ENCODE peak calls at places on chromosomes 4 and X, in ten cellular contexts. One of them, this sample, is unnamed.

GRCh38 chr4:40986375-40986774 is 228.0 kb downstream of the APBB2 start:
- DNase-seq in neuronal stem cell: no peak
- DNase-seq in Right ventricle myocardium inferior: no peak
- DNase-seq in NCI-H1092: no peak
- DNase-seq in BJ: no peak
- DNase-seq in choroid plexus epithelial cell: no peak
- DNase-seq in thoracic aorta: no peak
- DNase-seq in kidney: no peak
- DNase-seq in HS-5: no peak
- DNase-seq in smooth muscle cell of the brain vasculature: no peak
- DNase-seq in this sample: no peak

GRCh38 chrX:103250977-103251376 is 4.0 kb downstream of the TCEAL8 start:
- DNase-seq in neuronal stem cell: no peak
- DNase-seq in BJ: no peak
- DNase-seq in smooth muscle cell of the brain vasculature: no peak
- DNase-seq in choroid plexus epithelial cell: no peak
- DNase-seq in kidney: no peak
- DNase-seq in HS-5: no peak
- DNase-seq in Right ventricle myocardium inferior: no peak
- DNase-seq in thoracic aorta: no peak
- DNase-seq in NCI-H1092: no peak
- DNase-seq in this sample: no peak

GRCh38 chrX:19513383-19513782 is 1.9 kb downstream of the MAP3K15 start:
- DNase-seq in Right ventricle myocardium inferior: no peak
- DNase-seq in BJ: no peak
- DNase-seq in neuronal stem cell: no peak
- DNase-seq in smooth muscle cell of the brain vasculature: no peak
- DNase-seq in NCI-H1092: peak; percentile 26
- DNase-seq in choroid plexus epithelial cell: peak; percentile 5
- DNase-seq in HS-5: no peak
- DNase-seq in kidney: no peak
- DNase-seq in thoracic aorta: no peak
- DNase-seq in this sample: no peak

GRCh38 chr4:9999956-10000551 is 21.2 kb downstream of the SLC2A9 start:
- DNase-seq in smooth muscle cell of the brain vasculature: no peak
- DNase-seq in BJ: no peak
- DNase-seq in choroid plexus epithelial cell: peak; percentile 51
- DNase-seq in Right ventricle myocardium inferior: no peak
- DNase-seq in kidney: no peak
- DNase-seq in thoracic aorta: no peak
- DNase-seq in NCI-H1092: no peak
- DNase-seq in HS-5: peak; percentile 42
- DNase-seq in neuronal stem cell: no peak
- DNase-seq in this sample: no peak

GRCh38 chr4:86640469-86640868 is 46.4 kb downstream of the PTPN13 start:
- DNase-seq in choroid plexus epithelial cell: no peak
- DNase-seq in thoracic aorta: no peak
- DNase-seq in BJ: peak; percentile 12
- DNase-seq in neuronal stem cell: no peak
- DNase-seq in smooth muscle cell of the brain vasculature: no peak
- DNase-seq in NCI-H1092: no peak
- DNase-seq in Right ventricle myocardium inferior: no peak
- DNase-seq in HS-5: no peak
- DNase-seq in kidney: no peak
- DNase-seq in this sample: no peak

GRCh38 chrX:72245461-72246089 is 6.7 kb upstream of the ERCC6L start:
- DNase-seq in thoracic aorta: no peak
- DNase-seq in neuronal stem cell: no peak
- DNase-seq in choroid plexus epithelial cell: peak; percentile 69
- DNase-seq in HS-5: no peak
- DNase-seq in NCI-H1092: peak; percentile 12
- DNase-seq in kidney: no peak
- DNase-seq in smooth muscle cell of the brain vasculature: no peak
- DNase-seq in BJ: no peak
- DNase-seq in Right ventricle myocardium inferior: no peak
- DNase-seq in this sample: peak; percentile 25

GRCh38 chrX:27728291-27728690 is 79.5 kb upstream of the MAGEB10 start:
- DNase-seq in thoracic aorta: no peak
- DNase-seq in Right ventricle myocardium inferior: no peak
- DNase-seq in BJ: no peak
- DNase-seq in HS-5: peak; percentile 11
- DNase-seq in neuronal stem cell: no peak
- DNase-seq in NCI-H1092: no peak
- DNase-seq in smooth muscle cell of the brain vasculature: no peak
- DNase-seq in kidney: no peak
- DNase-seq in choroid plexus epithelial cell: peak; percentile 2
- DNase-seq in this sample: no peak

GRCh38 chr4:108317377-108317776 is 148.6 kb upstream of the LEF1 start:
- DNase-seq in kidney: no peak
- DNase-seq in Right ventricle myocardium inferior: no peak
- DNase-seq in neuronal stem cell: no peak
- DNase-seq in HS-5: no peak
- DNase-seq in thoracic aorta: no peak
- DNase-seq in choroid plexus epithelial cell: no peak
- DNase-seq in BJ: no peak
- DNase-seq in NCI-H1092: no peak
- DNase-seq in smooth muscle cell of the brain vasculature: no peak
- DNase-seq in this sample: no peak

GRCh38 chr4:77465271-77465670 is 140.3 kb upstream of the CXCL13 start:
- DNase-seq in BJ: no peak
- DNase-seq in Right ventricle myocardium inferior: no peak
- DNase-seq in thoracic aorta: no peak
- DNase-seq in smooth muscle cell of the brain vasculature: no peak
- DNase-seq in neuronal stem cell: no peak
- DNase-seq in NCI-H1092: no peak
- DNase-seq in kidney: no peak
- DNase-seq in choroid plexus epithelial cell: peak; percentile 40
- DNase-seq in HS-5: no peak
- DNase-seq in this sample: no peak

GRCh38 chrX:74421181-74422028 is at the start of gene SLC16A2:
- DNase-seq in HS-5: no peak
- DNase-seq in thoracic aorta: peak; percentile 29
- DNase-seq in smooth muscle cell of the brain vasculature: no peak
- DNase-seq in NCI-H1092: peak; percentile 29
- DNase-seq in kidney: peak; percentile 92
- DNase-seq in neuronal stem cell: peak; percentile 62
- DNase-seq in BJ: peak; percentile 35
- DNase-seq in Right ventricle myocardium inferior: peak; percentile 80
- DNase-seq in choroid plexus epithelial cell: peak; percentile 71
- DNase-seq in this sample: peak; percentile 51

GRCh38 chr4:55311792-55312490 is 34.1 kb upstream of the SRD5A3 start:
- DNase-seq in BJ: no peak
- DNase-seq in choroid plexus epithelial cell: peak; percentile 22
- DNase-seq in NCI-H1092: no peak
- DNase-seq in smooth muscle cell of the brain vasculature: no peak
- DNase-seq in Right ventricle myocardium inferior: no peak
- DNase-seq in kidney: no peak
- DNase-seq in HS-5: no peak
- DNase-seq in neuronal stem cell: no peak
- DNase-seq in thoracic aorta: no peak
- DNase-seq in this sample: no peak

GRCh38 chr4:15234585-15235126 is 193.2 kb upstream of the C1QTNF7 start:
- DNase-seq in HS-5: peak; percentile 93
- DNase-seq in Right ventricle myocardium inferior: no peak
- DNase-seq in thoracic aorta: no peak
- DNase-seq in NCI-H1092: no peak
- DNase-seq in neuronal stem cell: no peak
- DNase-seq in BJ: peak; percentile 93
- DNase-seq in smooth muscle cell of the brain vasculature: no peak
- DNase-seq in choroid plexus epithelial cell: peak; percentile 92
- DNase-seq in kidney: no peak
- DNase-seq in this sample: peak; percentile 97

GRCh38 chr4:72665376-72665978 is 96.5 kb upstream of the ADAMTS3 start:
- DNase-seq in smooth muscle cell of the brain vasculature: no peak
- DNase-seq in neuronal stem cell: no peak
- DNase-seq in NCI-H1092: no peak
- DNase-seq in choroid plexus epithelial cell: no peak
- DNase-seq in Right ventricle myocardium inferior: no peak
- DNase-seq in HS-5: no peak
- DNase-seq in kidney: no peak
- DNase-seq in BJ: no peak
- DNase-seq in thoracic aorta: no peak
- DNase-seq in this sample: no peak

GRCh38 chr4:133152330-133152791 is 3.3 kb downstream of the PCDH10 start:
- DNase-seq in smooth muscle cell of the brain vasculature: no peak
- DNase-seq in Right ventricle myocardium inferior: no peak
- DNase-seq in neuronal stem cell: no peak
- DNase-seq in thoracic aorta: no peak
- DNase-seq in kidney: peak; percentile 57
- DNase-seq in HS-5: no peak
- DNase-seq in choroid plexus epithelial cell: peak; percentile 27
- DNase-seq in BJ: no peak
- DNase-seq in NCI-H1092: no peak
- DNase-seq in this sample: no peak

GRCh38 chr4:8910822-8911310 is 39.2 kb upstream of the HMX1 start:
- DNase-seq in Right ventricle myocardium inferior: peak; percentile 37
- DNase-seq in choroid plexus epithelial cell: no peak
- DNase-seq in BJ: no peak
- DNase-seq in kidney: no peak
- DNase-seq in thoracic aorta: no peak
- DNase-seq in NCI-H1092: no peak
- DNase-seq in HS-5: no peak
- DNase-seq in neuronal stem cell: no peak
- DNase-seq in smooth muscle cell of the brain vasculature: no peak
- DNase-seq in this sample: no peak

GRCh38 chr4:73668806-73669205 is 48.6 kb upstream of the RASSF6 start:
- DNase-seq in neuronal stem cell: no peak
- DNase-seq in choroid plexus epithelial cell: no peak
- DNase-seq in HS-5: no peak
- DNase-seq in Right ventricle myocardium inferior: no peak
- DNase-seq in BJ: no peak
- DNase-seq in NCI-H1092: peak; percentile 41
- DNase-seq in thoracic aorta: no peak
- DNase-seq in kidney: no peak
- DNase-seq in smooth muscle cell of the brain vasculature: no peak
- DNase-seq in this sample: no peak

GRCh38 chr4:26330186-26330787 is 9.5 kb downstream of the RBPJ start:
- DNase-seq in neuronal stem cell: no peak
- DNase-seq in Right ventricle myocardium inferior: no peak
- DNase-seq in BJ: no peak
- DNase-seq in kidney: no peak
- DNase-seq in choroid plexus epithelial cell: peak; percentile 81
- DNase-seq in NCI-H1092: peak; percentile 51
- DNase-seq in thoracic aorta: no peak
- DNase-seq in HS-5: no peak
- DNase-seq in smooth muscle cell of the brain vasculature: no peak
- DNase-seq in this sample: no peak

GRCh38 chr4:56296449-56296990 is 90.8 kb downstream of the AASDH start:
- DNase-seq in BJ: no peak
- DNase-seq in NCI-H1092: no peak
- DNase-seq in thoracic aorta: no peak
- DNase-seq in HS-5: no peak
- DNase-seq in smooth muscle cell of the brain vasculature: no peak
- DNase-seq in Right ventricle myocardium inferior: no peak
- DNase-seq in choroid plexus epithelial cell: no peak
- DNase-seq in kidney: no peak
- DNase-seq in neuronal stem cell: no peak
- DNase-seq in this sample: no peak

GRCh38 chr4:145351162-145351561 is 130.5 kb upstream of the SMAD1 start:
- DNase-seq in NCI-H1092: no peak
- DNase-seq in Right ventricle myocardium inferior: no peak
- DNase-seq in neuronal stem cell: no peak
- DNase-seq in thoracic aorta: no peak
- DNase-seq in BJ: no peak
- DNase-seq in kidney: no peak
- DNase-seq in choroid plexus epithelial cell: no peak
- DNase-seq in HS-5: no peak
- DNase-seq in smooth muscle cell of the brain vasculature: no peak
- DNase-seq in this sample: no peak

GRCh38 chr4:150248181-150248580 is 169.9 kb downstream of the DCLK2 start:
- DNase-seq in Right ventricle myocardium inferior: no peak
- DNase-seq in smooth muscle cell of the brain vasculature: no peak
- DNase-seq in choroid plexus epithelial cell: peak; percentile 44
- DNase-seq in neuronal stem cell: no peak
- DNase-seq in NCI-H1092: no peak
- DNase-seq in BJ: no peak
- DNase-seq in HS-5: no peak
- DNase-seq in kidney: no peak
- DNase-seq in thoracic aorta: no peak
- DNase-seq in this sample: no peak

GRCh38 chrX:56783450-56783831 is 54.4 kb downstream of the NBDY start:
- DNase-seq in neuronal stem cell: no peak
- DNase-seq in BJ: no peak
- DNase-seq in NCI-H1092: no peak
- DNase-seq in HS-5: no peak
- DNase-seq in smooth muscle cell of the brain vasculature: no peak
- DNase-seq in kidney: peak; percentile 89
- DNase-seq in Right ventricle myocardium inferior: no peak
- DNase-seq in thoracic aorta: no peak
- DNase-seq in choroid plexus epithelial cell: no peak
- DNase-seq in this sample: peak; percentile 68

GRCh38 chr4:153799708-153800074 is 10.8 kb upstream of the SFRP2 start:
- DNase-seq in Right ventricle myocardium inferior: no peak
- DNase-seq in thoracic aorta: no peak
- DNase-seq in kidney: no peak
- DNase-seq in neuronal stem cell: no peak
- DNase-seq in BJ: no peak
- DNase-seq in NCI-H1092: no peak
- DNase-seq in HS-5: no peak
- DNase-seq in choroid plexus epithelial cell: peak; percentile 32
- DNase-seq in smooth muscle cell of the brain vasculature: no peak
- DNase-seq in this sample: no peak

GRCh38 chr4:1365271-1366178 is 18.5 kb downstream of the UVSSA start:
- DNase-seq in kidney: peak; percentile 64
- DNase-seq in choroid plexus epithelial cell: no peak
- DNase-seq in BJ: no peak
- DNase-seq in HS-5: no peak
- DNase-seq in Right ventricle myocardium inferior: peak; percentile 23
- DNase-seq in neuronal stem cell: no peak
- DNase-seq in smooth muscle cell of the brain vasculature: no peak
- DNase-seq in thoracic aorta: no peak
- DNase-seq in NCI-H1092: no peak
- DNase-seq in this sample: no peak

GRCh38 chr4:6263541-6264540 is 5.8 kb upstream of the WFS1 start:
- DNase-seq in thoracic aorta: no peak
- DNase-seq in choroid plexus epithelial cell: peak; percentile 86
- DNase-seq in Right ventricle myocardium inferior: no peak
- DNase-seq in neuronal stem cell: no peak
- DNase-seq in NCI-H1092: peak; percentile 23
- DNase-seq in smooth muscle cell of the brain vasculature: no peak
- DNase-seq in kidney: peak; percentile 66
- DNase-seq in HS-5: no peak
- DNase-seq in BJ: no peak
- DNase-seq in this sample: no peak

GRCh38 chr4:118973295-118973694 is 84.6 kb downstream of the SYNPO2 start:
- DNase-seq in NCI-H1092: no peak
- DNase-seq in neuronal stem cell: no peak
- DNase-seq in BJ: no peak
- DNase-seq in thoracic aorta: no peak
- DNase-seq in Right ventricle myocardium inferior: no peak
- DNase-seq in smooth muscle cell of the brain vasculature: no peak
- DNase-seq in HS-5: no peak
- DNase-seq in kidney: no peak
- DNase-seq in choroid plexus epithelial cell: peak; percentile 49
- DNase-seq in this sample: no peak

GRCh38 chr4:165204462-165204830 is 2.9 kb upstream of the KLHL2 start:
- DNase-seq in smooth muscle cell of the brain vasculature: no peak
- DNase-seq in Right ventricle myocardium inferior: no peak
- DNase-seq in HS-5: no peak
- DNase-seq in choroid plexus epithelial cell: peak; percentile 56
- DNase-seq in kidney: no peak
- DNase-seq in neuronal stem cell: no peak
- DNase-seq in BJ: no peak
- DNase-seq in thoracic aorta: no peak
- DNase-seq in NCI-H1092: no peak
- DNase-seq in this sample: no peak

GRCh38 chrX:66162331-66162822 is 1.7 kb upstream of the HEPH start:
- DNase-seq in NCI-H1092: no peak
- DNase-seq in neuronal stem cell: no peak
- DNase-seq in BJ: no peak
- DNase-seq in smooth muscle cell of the brain vasculature: no peak
- DNase-seq in kidney: no peak
- DNase-seq in thoracic aorta: no peak
- DNase-seq in HS-5: no peak
- DNase-seq in choroid plexus epithelial cell: no peak
- DNase-seq in Right ventricle myocardium inferior: no peak
- DNase-seq in this sample: no peak

GRCh38 chrX:19709812-19710518 is 177.4 kb downstream of the SH3KBP1 start:
- DNase-seq in BJ: peak; percentile 80
- DNase-seq in choroid plexus epithelial cell: peak; percentile 81
- DNase-seq in neuronal stem cell: no peak
- DNase-seq in Right ventricle myocardium inferior: no peak
- DNase-seq in kidney: no peak
- DNase-seq in smooth muscle cell of the brain vasculature: peak; percentile 6
- DNase-seq in thoracic aorta: no peak
- DNase-seq in NCI-H1092: no peak
- DNase-seq in HS-5: peak; percentile 89
- DNase-seq in this sample: peak; percentile 87

This sample was measured in GM04504.